ENCODE peak calls at places on chromosome 17, in four cellular contexts. N is HL-60, R is K562, T is GM12878. I is an unnamed sample.

GRCh38 chr17:51419476-51419875 is 159.1 kb downstream of the UTP18 start:
- DNase-seq in R (no peak), T (no peak), N (no peak), I (no peak)

GRCh38 chr17:66964930-66965800 is 658 bp downstream of the CACNG4 start:
- DNase-seq in R (peak), N (no peak), T (no peak), I (peak)

GRCh38 chr17:83195330-83196087 is 116.1 kb downstream of the METRNL start:
- DNase-seq in T (no peak), R (peak), N (no peak), I (no peak)

GRCh38 chr17:51087072-51087757 is 33.5 kb downstream of the SPAG9 start:
- DNase-seq in N (no peak), R (no peak), T (no peak), I (no peak)

GRCh38 chr17:79746955-79747507 is 16.3 kb downstream of the ENPP7 start:
- DNase-seq in T (no peak), R (no peak), N (no peak), I (no peak)

GRCh38 chr17:74519951-74520553 is 11.2 kb downstream of the CD300LB start:
- DNase-seq in T (no peak), N (peak), R (no peak), I (no peak)

GRCh38 chr17:79420318-79421243 is 190.3 kb downstream of the RBFOX3 start:
- DNase-seq in N (no peak), R (peak), T (no peak), I (no peak)

GRCh38 chr17:75784473-75785015 is at the start of gene UNK:
- DNase-seq in N (peak), R (peak), T (peak), I (peak)

GRCh38 chr17:9272506-9272905 is 251.2 kb downstream of the NTN1 start:
- DNase-seq in R (no peak), T (no peak), N (no peak), I (no peak)

GRCh38 chr17:57234252-57235092 is 21.9 kb upstream of the MSI2 start:
- DNase-seq in R (no peak), N (no peak), T (no peak), I (no peak)

GRCh38 chr17:12242390-12242954 is 221.8 kb downstream of the MAP2K4 start:
- DNase-seq in R (no peak), T (no peak), N (no peak), I (no peak)

GRCh38 chr17:79695293-79696158 is 35.2 kb upstream of the ENPP7 start:
- DNase-seq in R (no peak), T (no peak), N (no peak), I (no peak)

GRCh38 chr17:41494524-41494923 is 4.8 kb upstream of the KRT36 start:
- DNase-seq in N (no peak), T (no peak), R (no peak), I (no peak)

GRCh38 chr17:35239823-35240222 is 3.0 kb upstream of the SLFN5 start:
- DNase-seq in T (no peak), R (no peak), N (no peak), I (no peak)

GRCh38 chr17:49210158-49211029 is at the start of the genes ABI3 and GNGT2:
- DNase-seq in T (peak), R (no peak), N (peak), I (peak)

GRCh38 chr17:57210224-57210553 is 46.1 kb upstream of the MSI2 start:
- DNase-seq in N (no peak), T (no peak), R (no peak), I (no peak)

GRCh38 chr17:21677911-21678310 is 14.4 kb upstream of the KCNJ18 start:
- DNase-seq in N (no peak), T (no peak), R (no peak), I (no peak)

GRCh38 chr17:57747221-57748017 is 2.3 kb upstream of the CCDC182 start:
- DNase-seq in N (peak), T (no peak), R (peak), I (peak)

GRCh38 chr17:36675786-36676185 is 74.4 kb downstream of the MRM1 start:
- DNase-seq in N (no peak), R (no peak), T (no peak), I (no peak)

GRCh38 chr17:78879679-78880186 is 23.3 kb downstream of the CEP295NL start:
- DNase-seq in T (no peak), R (peak), N (peak), I (no peak)

DNA sequence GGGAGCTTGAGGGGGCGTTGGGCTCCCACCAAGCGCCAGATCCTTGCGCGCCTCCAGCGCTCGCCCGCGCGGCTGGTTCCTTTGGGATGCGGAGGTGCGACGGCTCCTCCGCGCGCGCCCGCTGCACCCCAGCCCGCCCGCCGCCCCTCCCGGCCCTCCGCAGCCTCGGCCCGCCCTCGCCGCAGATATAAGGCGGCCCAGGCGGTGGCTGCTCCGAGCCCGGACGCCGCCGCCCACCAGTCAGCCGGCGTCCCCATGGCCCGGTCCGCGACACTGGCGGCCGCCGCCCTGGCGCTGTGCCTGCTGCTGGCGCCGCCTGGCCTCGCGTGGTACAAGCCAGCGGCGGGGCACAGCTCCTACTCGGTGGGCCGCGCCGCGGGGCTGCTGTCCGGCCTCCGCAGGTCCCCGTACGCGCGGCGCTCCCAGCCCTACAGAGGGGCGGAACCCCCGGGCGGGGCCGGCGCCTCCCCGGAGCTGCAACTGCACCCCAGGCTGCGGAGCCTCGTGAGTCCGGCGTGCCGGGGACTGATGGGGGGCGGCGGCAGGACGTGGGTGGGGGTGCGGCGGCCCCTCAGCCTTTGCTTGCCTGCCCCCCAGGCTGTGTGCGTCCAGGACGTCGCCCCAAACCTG is at the start of gene NPB:
- DNase-seq in N (no peak), R (peak), T (no peak), I (no peak)
- TF ChIP-seq POLR2AphosphoS5 in N (no peak), R (no peak), T (no peak), I (no peak)

GRCh38 chr17:7443499-7444485 is 1.1 kb upstream of the CHRNB1 start:
- DNase-seq in R (no peak), N (no peak), T (no peak), I (no peak)

GRCh38 chr17:7440113-7440822 is 956 bp downstream of the FGF11 start:
- DNase-seq in R (peak), N (no peak), T (no peak), I (no peak)

GRCh38 chr17:7440823-7441174 is 1.5 kb downstream of the FGF11 start:
- DNase-seq in N (no peak), T (no peak), R (peak), I (no peak)

GRCh38 chr17:7441202-7441705 is 1.9 kb downstream of the FGF11 start:
- DNase-seq in N (no peak), T (no peak), R (no peak), I (no peak)

DNA sequence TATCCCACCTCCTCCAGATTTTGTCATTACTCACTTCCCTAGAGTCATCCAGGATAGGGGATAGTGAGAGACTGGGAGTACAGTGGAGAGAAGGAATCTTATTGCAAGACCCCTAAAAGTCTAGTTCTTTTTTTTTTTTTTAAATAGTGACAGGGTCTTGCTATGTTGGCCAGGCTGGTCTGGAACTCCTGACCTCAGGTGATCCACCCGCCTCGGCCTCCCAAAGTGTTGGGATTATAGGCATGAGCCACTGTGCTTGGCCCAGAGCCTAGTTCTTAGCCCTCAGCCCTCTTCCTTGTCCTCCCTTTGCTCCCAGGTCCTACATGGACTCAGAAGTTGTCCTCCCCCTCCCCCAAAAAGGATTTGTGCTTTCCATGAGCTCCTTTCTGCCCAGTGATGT is 2.7 kb upstream of the CHRNB1 start:
- DNase-seq in R (no peak), T (no peak), N (no peak), I (no peak)
- TF ChIP-seq SPI1 in R (no peak), T (no peak), N (no peak), I (no peak)

GRCh38 chr17:27493088-27493487 is 36.8 kb downstream of the KSR1 start:
- DNase-seq in R (no peak), N (no peak), T (no peak), I (no peak)

GRCh38 chr17:27495460-27495859 is 39.2 kb downstream of the KSR1 start:
- DNase-seq in N (no peak), R (no peak), T (no peak), I (peak)

GRCh38 chr17:27492470-27492869 is 36.2 kb downstream of the KSR1 start:
- DNase-seq in N (no peak), T (no peak), R (no peak), I (no peak)

GRCh38 chr17:27496005-27496404 is 39.8 kb downstream of the KSR1 start:
- DNase-seq in T (no peak), R (no peak), N (no peak), I (no peak)

DNA sequence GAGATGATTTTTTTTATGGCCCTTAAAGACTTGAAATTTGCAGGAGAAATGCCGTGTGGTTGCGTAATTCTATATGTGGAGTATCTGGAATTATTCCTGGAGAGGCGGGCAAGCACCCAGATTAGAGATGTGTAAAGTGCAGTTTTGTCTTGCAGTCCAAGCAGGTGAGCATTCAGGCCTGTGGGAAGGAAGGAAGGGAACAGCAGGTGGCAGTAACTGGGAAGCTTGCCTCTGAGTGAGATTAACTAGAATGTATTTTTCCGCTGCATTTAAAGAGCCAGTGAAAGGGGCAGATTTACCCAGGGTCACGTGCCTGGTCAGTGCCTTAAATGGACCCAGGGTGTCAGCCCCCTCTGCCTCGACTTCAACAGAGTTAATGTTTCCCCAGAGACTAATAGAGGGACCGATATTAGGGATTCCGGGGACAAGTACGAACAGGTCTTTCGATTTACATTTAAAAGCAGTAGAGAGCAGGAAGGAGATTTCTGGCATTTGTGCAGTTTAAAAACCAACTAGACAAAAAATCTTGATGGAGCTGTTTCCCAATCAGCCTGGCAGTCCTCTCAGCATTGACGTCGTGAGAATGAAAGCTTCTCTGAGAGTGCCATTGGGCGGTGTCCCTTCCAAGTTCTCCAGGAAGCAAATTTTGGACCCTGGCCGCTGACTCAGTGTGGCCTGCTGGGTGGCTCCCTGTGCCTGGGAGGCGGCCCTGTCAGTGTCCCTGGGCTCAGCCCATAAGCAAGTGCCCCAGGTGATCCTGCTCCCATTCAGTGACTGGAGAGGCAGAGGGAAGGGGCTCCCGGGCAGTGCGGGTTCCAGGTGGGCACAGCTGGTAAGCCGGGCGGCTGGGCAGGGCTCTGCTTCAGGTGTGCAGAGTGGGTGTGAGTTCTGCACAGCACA is 38.2 kb downstream of the KSR1 start:
- DNase-seq in R (no peak), T (no peak), N (no peak), I (no peak)
- TF ChIP-seq POLR2AphosphoS5 in R (no peak), T (no peak), N (no peak), I (no peak)

GRCh38 chr17:17921192-17922082 is 50.8 kb downstream of the TOM1L2 start:
- DNase-seq in N (no peak), T (no peak), R (peak), I (no peak)
- TF ChIP-seq SPI1 in N (no peak), T (no peak), R (no peak), I (no peak)

I was measured in GM12891.